ENCODE peak calls at places on chromosomes 1 and 21, in seven cellular contexts. One of them, this sample, is unnamed.

GRCh38 chr1:100387209-100387608 is 34.9 kb downstream of the CDC14A start:
- DNase-seq in nucleus accumbens: no peak
- DNase-seq in RWPE1: no peak
- DNase-seq in fibroblast of the conjunctiva: no peak
- DNase-seq in endothelial cell of umbilical vein: peak; percentile 52
- DNase-seq in CD4-positive, alpha-beta T cell: no peak
- DNase-seq in adipocyte: peak; percentile 69
- DNase-seq in this sample: peak; percentile 10

GRCh38 chr21:46124926-46125845 is 27.3 kb downstream of the COL6A2 start:
- DNase-seq in endothelial cell of umbilical vein: no peak
- DNase-seq in RWPE1: no peak
- DNase-seq in fibroblast of the conjunctiva: no peak
- DNase-seq in adipocyte: no peak
- DNase-seq in CD4-positive, alpha-beta T cell: no peak
- DNase-seq in nucleus accumbens: no peak
- DNase-seq in this sample: no peak

GRCh38 chr1:42941640-42942330 is 16.9 kb downstream of the SLC2A1 start:
- DNase-seq in nucleus accumbens: peak; percentile 39
- DNase-seq in CD4-positive, alpha-beta T cell: no peak
- DNase-seq in RWPE1: peak; percentile 71
- DNase-seq in fibroblast of the conjunctiva: peak; percentile 75
- DNase-seq in endothelial cell of umbilical vein: peak; percentile 79
- DNase-seq in adipocyte: peak; percentile 96
- DNase-seq in this sample: peak; percentile 97

GRCh38 chr1:111454859-111455641 is 5.8 kb downstream of the ATP5PB start:
- DNase-seq in endothelial cell of umbilical vein: no peak
- DNase-seq in adipocyte: no peak
- DNase-seq in nucleus accumbens: no peak
- DNase-seq in CD4-positive, alpha-beta T cell: no peak
- DNase-seq in RWPE1: no peak
- DNase-seq in fibroblast of the conjunctiva: no peak
- DNase-seq in this sample: no peak

GRCh38 chr1:209685835-209686234 is 10.6 kb downstream of the G0S2 start:
- DNase-seq in nucleus accumbens: no peak
- DNase-seq in CD4-positive, alpha-beta T cell: no peak
- DNase-seq in adipocyte: no peak
- DNase-seq in RWPE1: no peak
- DNase-seq in fibroblast of the conjunctiva: no peak
- DNase-seq in endothelial cell of umbilical vein: no peak
- DNase-seq in this sample: no peak

GRCh38 chr1:59142663-59143487 is 154.0 kb upstream of the FGGY start:
- DNase-seq in CD4-positive, alpha-beta T cell: no peak
- DNase-seq in adipocyte: peak; percentile 63
- DNase-seq in RWPE1: peak; percentile 94
- DNase-seq in fibroblast of the conjunctiva: peak; percentile 86
- DNase-seq in nucleus accumbens: no peak
- DNase-seq in endothelial cell of umbilical vein: peak; percentile 91
- DNase-seq in this sample: peak; percentile 94

GRCh38 chr1:46442317-46443161 is 47.1 kb upstream of the DMBX1 start:
- DNase-seq in adipocyte: peak; percentile 83
- DNase-seq in nucleus accumbens: peak; percentile 28
- DNase-seq in CD4-positive, alpha-beta T cell: peak; percentile 56
- DNase-seq in RWPE1: peak; percentile 57
- DNase-seq in fibroblast of the conjunctiva: peak; percentile 71
- DNase-seq in endothelial cell of umbilical vein: peak; percentile 61
- DNase-seq in this sample: peak; percentile 71

GRCh38 chr1:91803847-91804545 is 82.0 kb downstream of the TGFBR3 start:
- DNase-seq in endothelial cell of umbilical vein: no peak
- DNase-seq in CD4-positive, alpha-beta T cell: peak; percentile 59
- DNase-seq in RWPE1: peak; percentile 24
- DNase-seq in nucleus accumbens: no peak
- DNase-seq in fibroblast of the conjunctiva: no peak
- DNase-seq in adipocyte: no peak
- DNase-seq in this sample: no peak

GRCh38 chr1:245585252-245585959 is 430.6 kb downstream of the KIF26B start:
- DNase-seq in endothelial cell of umbilical vein: no peak
- DNase-seq in nucleus accumbens: no peak
- DNase-seq in adipocyte: peak; percentile 85
- DNase-seq in CD4-positive, alpha-beta T cell: no peak
- DNase-seq in RWPE1: peak; percentile 40
- DNase-seq in fibroblast of the conjunctiva: peak; percentile 8
- DNase-seq in this sample: no peak

GRCh38 chr21:25857308-25858099 is 122.7 kb downstream of the GABPA start:
- DNase-seq in endothelial cell of umbilical vein: no peak
- DNase-seq in CD4-positive, alpha-beta T cell: no peak
- DNase-seq in nucleus accumbens: peak; percentile 10
- DNase-seq in fibroblast of the conjunctiva: no peak
- DNase-seq in adipocyte: peak; percentile 66
- DNase-seq in RWPE1: no peak
- DNase-seq in this sample: peak; percentile 53

GRCh38 chr1:212062832-212063438 is 27.4 kb downstream of the DTL start:
- DNase-seq in adipocyte: peak; percentile 85
- DNase-seq in RWPE1: peak; percentile 43
- DNase-seq in endothelial cell of umbilical vein: peak; percentile 57
- DNase-seq in fibroblast of the conjunctiva: peak; percentile 27
- DNase-seq in nucleus accumbens: no peak
- DNase-seq in CD4-positive, alpha-beta T cell: no peak
- DNase-seq in this sample: peak; percentile 44

GRCh38 chr1:68221971-68222355 is 10.4 kb downstream of the WLS start:
- DNase-seq in RWPE1: peak; percentile 11
- DNase-seq in adipocyte: peak; percentile 70
- DNase-seq in CD4-positive, alpha-beta T cell: no peak
- DNase-seq in fibroblast of the conjunctiva: no peak
- DNase-seq in nucleus accumbens: no peak
- DNase-seq in endothelial cell of umbilical vein: peak; percentile 35
- DNase-seq in this sample: no peak

GRCh38 chr1:59156526-59157196 is 140.2 kb upstream of the FGGY start:
- DNase-seq in CD4-positive, alpha-beta T cell: no peak
- DNase-seq in fibroblast of the conjunctiva: no peak
- DNase-seq in nucleus accumbens: peak; percentile 15
- DNase-seq in RWPE1: no peak
- DNase-seq in adipocyte: no peak
- DNase-seq in endothelial cell of umbilical vein: peak; percentile 26
- DNase-seq in this sample: no peak

GRCh38 chr1:81670286-81670685 is 130.4 kb upstream of the ADGRL2 start:
- DNase-seq in fibroblast of the conjunctiva: peak; percentile 75
- DNase-seq in RWPE1: peak; percentile 30
- DNase-seq in endothelial cell of umbilical vein: peak; percentile 98
- DNase-seq in CD4-positive, alpha-beta T cell: no peak
- DNase-seq in adipocyte: peak; percentile 77
- DNase-seq in nucleus accumbens: peak; percentile 5
- DNase-seq in this sample: peak; percentile 92

GRCh38 chr1:92599184-92599583 is 112.5 kb upstream of the GFI1 start:
- DNase-seq in fibroblast of the conjunctiva: no peak
- DNase-seq in endothelial cell of umbilical vein: peak; percentile 24
- DNase-seq in nucleus accumbens: no peak
- DNase-seq in CD4-positive, alpha-beta T cell: no peak
- DNase-seq in RWPE1: peak; percentile 23
- DNase-seq in adipocyte: peak; percentile 67
- DNase-seq in this sample: peak; percentile 27

GRCh38 chr1:151934048-151934493 is 24.8 kb upstream of the THEM4 start:
- DNase-seq in RWPE1: peak; percentile 57
- DNase-seq in adipocyte: peak; percentile 89
- DNase-seq in fibroblast of the conjunctiva: no peak
- DNase-seq in nucleus accumbens: peak; percentile 9
- DNase-seq in endothelial cell of umbilical vein: peak; percentile 71
- DNase-seq in CD4-positive, alpha-beta T cell: peak; percentile 18
- DNase-seq in this sample: peak; percentile 44

This sample was measured in fibroblast of gingiva.